ENCODE peak calls at places on chromosome 10, in seven cellular contexts. Z is sciatic nerve, P is nephron progenitor cell, F is foreskin fibroblast, M is GM04504, Y is iris pigment epithelial cell, N is AG10803. U is an unnamed sample.

GRCh38 chr10:98107644-98108430 is 26.6 kb upstream of the R3HCC1L start:
- DNase-seq in Z (no peak), P (no peak), M (no peak), Y (no peak), F (no peak), N (no peak), U (no peak)

GRCh38 chr10:133185916-133186315 is 25.9 kb downstream of the KNDC1 start:
- DNase-seq in N (no peak), M (no peak), Z (no peak), F (no peak), Y (no peak), P (peak), U (no peak)

GRCh38 chr10:1972406-1972805 is 235.1 kb upstream of the ADARB2 start:
- DNase-seq in M (no peak), Y (no peak), P (no peak), N (no peak), Z (no peak), F (no peak), U (no peak)

GRCh38 chr10:121999301-121999700 is 10.3 kb downstream of the TACC2 start:
- DNase-seq in N (peak), Y (no peak), F (peak), P (no peak), Z (no peak), M (peak), U (no peak)

GRCh38 chr10:98344589-98345038 is 70.4 kb downstream of the PYROXD2 start:
- DNase-seq in Y (peak), N (peak), Z (peak), P (no peak), F (peak), M (peak), U (no peak)

GRCh38 chr10:108014902-108015177 is 850.3 kb upstream of the SORCS1 start:
- DNase-seq in M (no peak), P (no peak), Z (no peak), F (no peak), N (no peak), Y (no peak), U (no peak)

GRCh38 chr10:123996302-123996701 is 97.1 kb downstream of the CHST15 start:
- DNase-seq in Y (no peak), N (no peak), M (no peak), F (no peak), P (no peak), Z (no peak), U (no peak)

GRCh38 chr10:11520892-11521291 is 90.6 kb downstream of the USP6NL start:
- DNase-seq in F (no peak), Y (no peak), M (no peak), P (no peak), Z (no peak), N (no peak), U (no peak)

U was measured in HEK293T.